ENCODE peak calls at places on chromosome 9, in five cellular contexts. One of them, this sample, is unnamed. For H3K36me3, the result is how much of the 10 kb centered on the place peaks cover.

GRCh38 chr9:16184964-16185646 is 632.3 kb downstream of the CCDC171 start:
- DNase-seq in heart left ventricle: no peak
- DNase-seq in PC-3: no peak
- DNase-seq in endodermal cell: no peak
- DNase-seq in BJ: no peak
- DNase-seq in this sample: peak

GRCh38 chr9:108565651-108566378 is 290.0 kb downstream of the ACTL7B start:
- DNase-seq in heart left ventricle: no peak
- DNase-seq in PC-3: peak
- DNase-seq in endodermal cell: peak
- DNase-seq in BJ: peak
- DNase-seq in this sample: no peak

GRCh38 chr9:135692410-135692809 is 6.9 kb downstream of the SOHLH1 start:
- DNase-seq in heart left ventricle: no peak
- DNase-seq in PC-3: no peak
- DNase-seq in endodermal cell: no peak
- DNase-seq in BJ: no peak
- DNase-seq in this sample: no peak

GRCh38 chr9:36192196-36192595 is 1.5 kb downstream of the CLTA start:
- DNase-seq in heart left ventricle: no peak
- DNase-seq in PC-3: peak
- DNase-seq in endodermal cell: no peak
- DNase-seq in BJ: no peak
- DNase-seq in this sample: no peak

GRCh38 chr9:73020877-73021276 is 68.0 kb upstream of the ALDH1A1 start:
- DNase-seq in heart left ventricle: no peak
- DNase-seq in PC-3: no peak
- DNase-seq in endodermal cell: no peak
- DNase-seq in BJ: no peak
- DNase-seq in this sample: no peak

GRCh38 chr9:136886610-136887597 is 588 bp downstream of the TRAF2 start:
- DNase-seq in heart left ventricle: no peak
- DNase-seq in PC-3: no peak
- DNase-seq in endodermal cell: peak
- DNase-seq in BJ: no peak
- DNase-seq in this sample: peak

GRCh38 chr9:93623736-93624135 is 47.4 kb downstream of the PHF2 start:
- DNase-seq in heart left ventricle: no peak
- DNase-seq in PC-3: no peak
- DNase-seq in endodermal cell: no peak
- DNase-seq in BJ: no peak
- DNase-seq in this sample: no peak

GRCh38 chr9:120374239-120374638 is 205.7 kb downstream of the CDK5RAP2 start:
- DNase-seq in heart left ventricle: no peak
- DNase-seq in PC-3: no peak
- DNase-seq in endodermal cell: no peak
- DNase-seq in BJ: no peak
- DNase-seq in this sample: no peak

GRCh38 chr9:100211471-100211870 is 112.4 kb downstream of the INVS start:
- DNase-seq in heart left ventricle: no peak
- DNase-seq in PC-3: no peak
- DNase-seq in endodermal cell: no peak
- DNase-seq in BJ: no peak
- DNase-seq in this sample: no peak

GRCh38 chr9:93962561-93963440 is 7.6 kb upstream of the BARX1 start:
- DNase-seq in heart left ventricle: peak
- DNase-seq in PC-3: peak
- DNase-seq in endodermal cell: peak
- DNase-seq in BJ: peak
- DNase-seq in this sample: no peak

GRCh38 chr9:75265525-75265972 is 177.2 kb downstream of the OSTF1 start:
- DNase-seq in heart left ventricle: no peak
- DNase-seq in PC-3: peak
- DNase-seq in endodermal cell: peak
- DNase-seq in BJ: no peak
- DNase-seq in this sample: no peak

GRCh38 chr9:87564111-87564510 is 66.4 kb downstream of the DAPK1 start:
- DNase-seq in heart left ventricle: no peak
- DNase-seq in PC-3: no peak
- DNase-seq in endodermal cell: no peak
- DNase-seq in BJ: no peak
- DNase-seq in this sample: no peak

GRCh38 chr9:76887003-76887821 is 18.7 kb downstream of the PRUNE2 start:
- DNase-seq in heart left ventricle: no peak
- DNase-seq in PC-3: no peak
- DNase-seq in endodermal cell: no peak
- DNase-seq in BJ: no peak
- DNase-seq in this sample: peak

GRCh38 chr9:133377721-133378216 is 1.6 kb downstream of the STKLD1 start:
- DNase-seq in heart left ventricle: no peak
- DNase-seq in PC-3: peak
- DNase-seq in endodermal cell: no peak
- DNase-seq in BJ: no peak
- DNase-seq in this sample: no peak

GRCh38 chr9:114423181-114423580 is 35.4 kb upstream of the AKNA start:
- DNase-seq in heart left ventricle: no peak
- DNase-seq in PC-3: no peak
- DNase-seq in endodermal cell: no peak
- DNase-seq in BJ: no peak
- DNase-seq in this sample: no peak

GRCh38 chr9:27365977-27366376 is 69.0 kb upstream of the EQTN start:
- DNase-seq in heart left ventricle: no peak
- DNase-seq in PC-3: no peak
- DNase-seq in endodermal cell: no peak
- DNase-seq in BJ: no peak
- DNase-seq in this sample: peak

GRCh38 chr9:117555964-117556629 is 141.2 kb upstream of the ASTN2 start:
- DNase-seq in heart left ventricle: no peak
- DNase-seq in PC-3: peak
- DNase-seq in endodermal cell: peak
- DNase-seq in BJ: no peak
- DNase-seq in this sample: peak

GRCh38 chr9:95373765-95374435 is 56.4 kb upstream of the FANCC start:
- DNase-seq in heart left ventricle: no peak
- DNase-seq in PC-3: no peak
- DNase-seq in endodermal cell: no peak
- DNase-seq in BJ: no peak
- DNase-seq in this sample: no peak

GRCh38 chr9:72365525-72366256 is 683 bp upstream of the ZFAND5 start:
- DNase-seq in heart left ventricle: peak
- DNase-seq in PC-3: peak
- DNase-seq in endodermal cell: peak
- DNase-seq in BJ: no peak
- DNase-seq in this sample: peak

GRCh38 chr9:106059886-106060285 is 365.5 kb downstream of the TMEM38B start:
- DNase-seq in heart left ventricle: no peak
- DNase-seq in PC-3: no peak
- DNase-seq in endodermal cell: no peak
- DNase-seq in BJ: no peak
- DNase-seq in this sample: no peak

GRCh38 chr9:126956929-126957686 is 42.5 kb downstream of the RALGPS1 start:
- DNase-seq in heart left ventricle: peak
- DNase-seq in PC-3: peak
- DNase-seq in endodermal cell: peak
- DNase-seq in BJ: peak
- DNase-seq in this sample: no peak

GRCh38 chr9:108691614-108692013 is 164.2 kb downstream of the ACTL7B start:
- DNase-seq in heart left ventricle: no peak
- DNase-seq in PC-3: peak
- DNase-seq in endodermal cell: peak
- DNase-seq in BJ: no peak
- DNase-seq in this sample: no peak

GRCh38 chr9:12657998-12658397 is 35.2 kb upstream of the TYRP1 start:
- DNase-seq in heart left ventricle: no peak
- DNase-seq in PC-3: no peak
- DNase-seq in endodermal cell: no peak
- DNase-seq in BJ: no peak
- DNase-seq in this sample: no peak

GRCh38 chr9:800561-800960 is 40.9 kb upstream of the DMRT1 start:
- DNase-seq in heart left ventricle: no peak
- DNase-seq in PC-3: no peak
- DNase-seq in endodermal cell: no peak
- DNase-seq in BJ: no peak
- DNase-seq in this sample: no peak

GRCh38 chr9:126724226-126724625 is 80.6 kb upstream of the ZBTB43 start:
- DNase-seq in heart left ventricle: peak
- DNase-seq in PC-3: peak
- DNase-seq in endodermal cell: no peak
- DNase-seq in BJ: no peak
- DNase-seq in this sample: no peak

GRCh38 chr9:137784046-137784445 is 93.5 kb upstream of the CACNA1B start:
- DNase-seq in heart left ventricle: no peak
- DNase-seq in PC-3: no peak
- DNase-seq in endodermal cell: no peak
- DNase-seq in BJ: no peak
- DNase-seq in this sample: no peak

GRCh38 chr9:107711528-107711927 is 222.0 kb upstream of the KLF4 start:
- DNase-seq in heart left ventricle: no peak
- DNase-seq in PC-3: peak
- DNase-seq in endodermal cell: no peak
- DNase-seq in BJ: peak
- DNase-seq in this sample: no peak

GRCh38 chr9:4762108-4762888 is 21.3 kb upstream of the AK3 start:
- DNase-seq in heart left ventricle: peak
- DNase-seq in PC-3: peak
- DNase-seq in endodermal cell: peak
- DNase-seq in BJ: no peak
- DNase-seq in this sample: peak

GRCh38 chr9:69223605-69224004 is 49.5 kb downstream of the TJP2 start:
- DNase-seq in heart left ventricle: peak
- DNase-seq in PC-3: peak
- DNase-seq in endodermal cell: peak
- DNase-seq in BJ: peak
- DNase-seq in this sample: no peak

GRCh38 chr9:95008151-95008771 is 281.8 kb downstream of the AOPEP start:
- DNase-seq in heart left ventricle: peak
- DNase-seq in PC-3: peak
- DNase-seq in endodermal cell: no peak
- DNase-seq in BJ: no peak
- DNase-seq in this sample: no peak

GRCh38 chr9:130624154-130624553 is 40.2 kb upstream of the PRDM12 start:
- DNase-seq in heart left ventricle: no peak
- DNase-seq in PC-3: no peak
- DNase-seq in endodermal cell: no peak
- DNase-seq in BJ: no peak
- DNase-seq in this sample: no peak

GRCh38 chr9:130627051-130627450 is 37.3 kb upstream of the PRDM12 start:
- DNase-seq in heart left ventricle: no peak
- DNase-seq in PC-3: no peak
- DNase-seq in endodermal cell: no peak
- DNase-seq in BJ: no peak
- DNase-seq in this sample: no peak

GRCh38 chr9:130627896-130628792 is 36.2 kb upstream of the PRDM12 start:
- DNase-seq in heart left ventricle: no peak
- DNase-seq in PC-3: no peak
- DNase-seq in endodermal cell: no peak
- DNase-seq in BJ: no peak
- DNase-seq in this sample: no peak

GRCh38 chr9:130626249-130626982 is 38.0 kb upstream of the PRDM12 start:
- DNase-seq in heart left ventricle: peak
- DNase-seq in PC-3: no peak
- DNase-seq in endodermal cell: peak
- DNase-seq in BJ: no peak
- DNase-seq in this sample: no peak

DNA sequence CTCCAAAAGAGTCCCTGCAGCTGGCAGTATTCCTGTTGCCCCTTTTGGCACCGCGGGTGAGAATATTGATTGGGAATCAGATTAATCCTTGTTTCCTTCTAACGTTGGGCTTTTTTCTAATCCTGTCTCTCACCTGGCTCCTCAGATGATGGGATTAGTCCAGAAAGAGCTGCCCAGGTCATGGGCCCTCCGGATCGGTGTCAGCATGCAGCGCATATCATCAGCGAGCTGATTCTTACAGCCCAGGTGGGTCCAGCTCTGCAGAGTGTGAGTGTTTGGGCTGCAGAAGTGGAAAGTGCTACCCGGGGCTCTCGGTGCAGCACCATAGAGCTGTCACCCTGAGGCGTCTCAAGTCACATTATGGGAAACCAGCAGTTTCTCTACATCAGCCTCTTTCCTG is 40.9 kb upstream of the PRDM12 start:
- DNase-seq in heart left ventricle: no peak
- DNase-seq in PC-3: no peak
- DNase-seq in endodermal cell: no peak
- DNase-seq in BJ: no peak
- DNase-seq in this sample: no peak
- H3K36me3 ChIP-seq in heart left ventricle: half or more
- H3K36me3 ChIP-seq in PC-3: under half
- H3K36me3 ChIP-seq in endodermal cell: half or more
- H3K36me3 ChIP-seq in BJ: under half
- H3K36me3 ChIP-seq in this sample: under half

DNA sequence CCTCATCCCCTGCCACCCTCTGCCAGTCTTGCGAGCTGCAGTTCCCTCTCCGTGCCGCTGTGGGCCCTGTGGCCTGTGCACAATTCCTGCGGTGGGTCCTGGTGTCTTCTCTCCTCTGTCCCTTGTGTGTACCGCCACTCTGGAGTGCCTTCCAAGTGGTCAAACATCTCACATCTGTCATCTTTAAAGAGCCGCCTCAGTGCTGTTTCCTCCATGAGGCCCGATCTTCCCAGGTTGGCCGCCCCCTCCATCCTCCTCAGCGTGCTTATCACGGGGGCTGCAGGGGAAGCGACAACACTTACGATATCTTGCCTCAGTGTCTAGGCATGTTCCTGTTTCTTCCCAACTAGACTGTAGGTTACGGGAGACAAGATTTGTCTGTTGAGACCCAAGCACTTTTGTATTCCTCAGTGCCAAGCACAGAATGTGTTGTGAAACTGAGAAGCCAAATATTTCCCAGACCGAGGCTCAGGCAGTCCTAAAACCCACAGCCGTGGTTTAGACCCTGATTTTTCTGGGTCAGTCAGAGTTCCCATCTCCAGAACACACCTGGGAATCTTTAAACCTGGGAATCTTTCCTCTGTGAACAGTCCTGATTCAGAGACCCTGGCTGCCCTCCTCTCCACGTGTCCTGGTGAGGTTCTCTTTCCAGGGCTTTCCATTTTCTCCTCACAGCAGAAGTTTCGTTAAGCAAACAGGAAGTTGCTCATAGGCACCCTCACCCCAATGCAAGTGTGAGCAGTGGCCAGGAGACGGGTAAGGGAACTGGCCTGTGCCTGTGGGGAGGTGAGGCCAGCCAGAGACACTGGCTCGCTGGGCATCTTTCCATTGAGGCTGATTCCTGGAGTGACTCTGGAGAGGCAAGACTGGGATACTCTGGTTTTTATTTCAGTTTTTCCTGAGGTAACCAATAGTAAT is 28.8 kb downstream of the SLC46A2 start:
- DNase-seq in heart left ventricle: peak
- DNase-seq in PC-3: no peak
- DNase-seq in endodermal cell: no peak
- DNase-seq in BJ: no peak
- DNase-seq in this sample: no peak
- H3K4me3 ChIP-seq in heart left ventricle: no peak
- H3K4me3 ChIP-seq in PC-3: no peak
- H3K4me3 ChIP-seq in endodermal cell: no peak
- H3K4me3 ChIP-seq in BJ: no peak
- H3K4me3 ChIP-seq in this sample: no peak

GRCh38 chr9:32412440-32412839 is 28.0 kb downstream of the ACO1 start:
- DNase-seq in heart left ventricle: no peak
- DNase-seq in PC-3: no peak
- DNase-seq in endodermal cell: no peak
- DNase-seq in BJ: no peak
- DNase-seq in this sample: no peak
- H3K36me3 ChIP-seq in heart left ventricle: half or more
- H3K36me3 ChIP-seq in PC-3: under half
- H3K36me3 ChIP-seq in endodermal cell: half or more
- H3K36me3 ChIP-seq in BJ: under half
- H3K36me3 ChIP-seq in this sample: under half

GRCh38 chr9:110126457-110126856 is 81.5 kb downstream of the C9orf152 start:
- DNase-seq in heart left ventricle: no peak
- DNase-seq in PC-3: no peak
- DNase-seq in endodermal cell: no peak
- DNase-seq in BJ: no peak
- DNase-seq in this sample: no peak
- H3K4me3 ChIP-seq in heart left ventricle: peak
- H3K4me3 ChIP-seq in PC-3: no peak
- H3K4me3 ChIP-seq in endodermal cell: peak
- H3K4me3 ChIP-seq in BJ: no peak
- H3K4me3 ChIP-seq in this sample: no peak